ENCODE peak calls at places on chromosomes 12 and 14, in ten cellular contexts. N, G, L, P, U, A, H, W, B and I are unnamed samples.

GRCh38 chr12:105538880-105539279 is 208.4 kb downstream of the C12orf75 start:
- DNase-seq in N (no peak), G (peak), L (no peak), P (peak), U (peak), A (no peak), H (no peak), W (no peak), B (no peak), I (no peak)

GRCh38 chr12:1279050-1279449 is 288.0 kb downstream of the ERC1 start:
- DNase-seq in N (no peak), G (no peak), L (no peak), P (no peak), U (peak), A (no peak), H (no peak), W (no peak), B (no peak), I (no peak)

GRCh38 chr12:77239617-77240016 is 174.2 kb upstream of the E2F7 start:
- DNase-seq in N (no peak), G (no peak), L (no peak), P (no peak), U (no peak), A (peak), H (no peak), W (no peak), B (no peak), I (no peak)

GRCh38 chr12:111173391-111174282 is 195.3 kb downstream of the PHETA1 start:
- DNase-seq in N (no peak), G (no peak), L (no peak), P (no peak), U (no peak), A (no peak), H (no peak), W (no peak), B (no peak), I (no peak)

GRCh38 chr12:105523164-105524057 is 192.9 kb downstream of the C12orf75 start:
- DNase-seq in N (no peak), G (peak), L (peak), P (peak), U (peak), A (peak), H (peak), W (peak), B (peak), I (no peak)

GRCh38 chr12:11696084-11696483 is 46.6 kb downstream of the ETV6 start:
- DNase-seq in N (no peak), G (no peak), L (no peak), P (no peak), U (no peak), A (no peak), H (no peak), W (no peak), B (no peak), I (no peak)

GRCh38 chr12:15364221-15365170 is 42.2 kb downstream of the PTPRO start:
- DNase-seq in N (no peak), G (peak), L (peak), P (peak), U (peak), A (peak), H (no peak), W (no peak), B (no peak), I (no peak)

GRCh38 chr14:38389666-38390065 is 133.8 kb upstream of the CLEC14A start:
- DNase-seq in N (no peak), G (peak), L (no peak), P (peak), U (peak), A (no peak), H (no peak), W (peak), B (no peak), I (no peak)

GRCh38 chr12:122939151-122939550 is 27.1 kb downstream of the ABCB9 start:
- DNase-seq in N (no peak), G (no peak), L (no peak), P (no peak), U (no peak), A (no peak), H (no peak), W (no peak), B (no peak), I (no peak)

GRCh38 chr14:22479132-22479531 is 109.9 kb downstream of the DAD1 start:
- DNase-seq in N (no peak), G (no peak), L (no peak), P (no peak), U (no peak), A (no peak), H (no peak), W (no peak), B (no peak), I (no peak)

GRCh38 chr12:5549011-5549410 is 117.1 kb downstream of the NTF3 start:
- DNase-seq in N (no peak), G (no peak), L (no peak), P (no peak), U (no peak), A (no peak), H (no peak), W (no peak), B (no peak), I (no peak)

GRCh38 chr12:84738481-84738972 is 174.1 kb downstream of the SLC6A15 start:
- DNase-seq in N (no peak), G (peak), L (no peak), P (peak), U (no peak), A (peak), H (peak), W (peak), B (no peak), I (no peak)

GRCh38 chr14:74015178-74015577 is 3.9 kb downstream of the ENTPD5 start:
- DNase-seq in N (no peak), G (no peak), L (no peak), P (no peak), U (no peak), A (no peak), H (no peak), W (no peak), B (no peak), I (no peak)

GRCh38 chr12:116666305-116666673 is 71.6 kb downstream of the SPRING1 start:
- DNase-seq in N (no peak), G (no peak), L (no peak), P (no peak), U (no peak), A (no peak), H (no peak), W (no peak), B (no peak), I (no peak)

GRCh38 chr12:53050426-53051057 is 677 bp downstream of the TNS2 start:
- DNase-seq in N (no peak), G (no peak), L (no peak), P (no peak), U (no peak), A (no peak), H (no peak), W (no peak), B (peak), I (no peak)
- H3K4me3 ChIP-seq in N (no peak), G (peak), L (peak), P (peak), U (peak), A (no peak), H (peak), W (peak), B (peak), I (peak)

DNA sequence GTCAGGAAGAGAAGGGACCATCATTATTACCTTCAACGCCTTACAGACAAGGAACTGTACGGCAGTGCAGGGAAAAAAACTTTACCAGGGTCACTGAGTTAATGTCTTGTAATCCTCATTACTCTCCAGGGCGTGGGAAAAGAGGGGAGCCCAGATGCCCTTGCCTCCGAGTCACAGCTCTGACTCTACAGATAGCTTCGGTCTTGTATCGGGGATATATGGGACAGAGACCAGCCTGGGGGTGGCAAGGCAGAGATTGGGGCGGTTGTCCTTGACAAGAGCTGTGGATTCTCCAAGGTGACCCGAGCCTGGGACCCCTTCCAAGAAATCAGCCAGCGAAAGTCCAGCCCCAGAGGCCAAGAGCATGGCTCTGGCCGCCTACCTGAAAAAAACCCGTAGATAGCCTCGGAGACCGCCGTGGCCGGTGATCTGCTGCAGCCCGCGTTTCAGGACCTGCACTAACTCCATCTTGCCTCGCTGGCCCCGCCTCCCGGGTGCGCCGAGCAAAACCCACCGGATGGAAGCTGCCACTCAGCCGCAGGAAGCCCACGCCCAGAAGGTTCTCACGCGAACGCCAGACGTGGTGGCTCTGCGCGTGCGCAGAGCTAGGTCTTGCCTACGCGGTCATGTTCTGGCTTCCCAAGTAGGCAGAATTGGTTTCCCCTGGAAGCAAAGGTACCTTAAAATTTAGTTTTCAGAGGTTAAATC is at the start of gene NDUFA12:
- DNase-seq in N (peak), G (peak), L (peak), P (peak), U (peak), A (peak), H (peak), W (peak), B (peak), I (peak)
- TF ChIP-seq CTCF in N (no peak), G (no peak), L (no peak), P (no peak), U (no peak), A (no peak), H (no peak), W (no peak), B (no peak), I (no peak)

GRCh38 chr14:97655169-97655948 is 858.2 kb downstream of the VRK1 start:
- DNase-seq in N (no peak), G (no peak), L (no peak), P (no peak), U (no peak), A (no peak), H (no peak), W (no peak), B (no peak), I (no peak)
- H3K4me3 ChIP-seq in N (no peak), G (no peak), L (no peak), P (no peak), U (no peak), A (no peak), H (no peak), W (no peak), B (no peak), I (no peak)

DNA sequence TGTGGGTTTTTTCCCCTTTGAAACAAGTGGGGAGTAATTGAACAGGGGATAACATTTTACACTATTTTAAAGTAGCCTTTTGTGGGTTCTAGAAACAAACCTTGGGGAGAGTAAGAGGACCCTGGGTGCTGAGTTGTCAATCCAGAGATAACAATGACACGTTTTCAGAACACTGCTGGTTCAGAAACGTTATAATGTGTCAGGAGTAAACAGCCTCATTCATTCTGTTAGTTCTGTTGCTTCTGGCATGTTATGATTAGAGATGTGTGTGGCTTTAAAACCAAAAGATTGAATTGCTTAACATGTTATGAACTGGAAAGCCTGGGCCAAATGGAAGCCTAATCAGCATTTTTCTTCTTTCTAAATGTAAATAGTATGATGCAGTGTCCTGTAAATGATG is 680.5 kb upstream of the NOVA1 start:
- DNase-seq in N (no peak), G (no peak), L (no peak), P (no peak), U (no peak), A (no peak), H (no peak), W (no peak), B (no peak), I (no peak)
- TF ChIP-seq CTCF in N (no peak), G (no peak), L (no peak), P (no peak), U (no peak), A (no peak), H (no peak), W (no peak), B (no peak), I (no peak)

GRCh38 chr14:68683326-68683725 is 109.5 kb downstream of the ZFP36L1 start:
- DNase-seq in N (no peak), G (no peak), L (no peak), P (peak), U (peak), A (no peak), H (peak), W (no peak), B (no peak), I (no peak)
- H3K4me3 ChIP-seq in N (no peak), G (no peak), L (no peak), P (no peak), U (no peak), A (no peak), H (no peak), W (no peak), B (no peak), I (no peak)

GRCh38 chr12:102120564-102120873 is 536 bp downstream of the PARPBP start:
- DNase-seq in N (no peak), G (no peak), L (no peak), P (no peak), U (no peak), A (no peak), H (no peak), W (no peak), B (no peak), I (peak)

GRCh38 chr12:102116392-102116791 is 3.5 kb downstream of the NUP37 start:
- DNase-seq in N (no peak), G (no peak), L (no peak), P (no peak), U (no peak), A (no peak), H (no peak), W (no peak), B (no peak), I (no peak)

GRCh38 chr12:102120886-102121285 is 903 bp downstream of the PARPBP start:
- DNase-seq in N (no peak), G (peak), L (no peak), P (peak), U (peak), A (peak), H (peak), W (no peak), B (no peak), I (no peak)

GRCh38 chr12:102118874-102119273 is 1.0 kb downstream of the NUP37 start:
- DNase-seq in N (no peak), G (no peak), L (no peak), P (no peak), U (no peak), A (no peak), H (no peak), W (no peak), B (no peak), I (no peak)

GRCh38 chr12:102119674-102120563 is at the start of the genes NUP37 and PARPBP:
- DNase-seq in N (peak), G (peak), L (peak), P (peak), U (peak), A (peak), H (peak), W (peak), B (peak), I (peak)
- TF ChIP-seq CTCF in N (no peak), G (no peak), L (no peak), P (no peak), U (no peak), A (no peak), H (peak), W (peak), B (peak), I (no peak)

DNA sequence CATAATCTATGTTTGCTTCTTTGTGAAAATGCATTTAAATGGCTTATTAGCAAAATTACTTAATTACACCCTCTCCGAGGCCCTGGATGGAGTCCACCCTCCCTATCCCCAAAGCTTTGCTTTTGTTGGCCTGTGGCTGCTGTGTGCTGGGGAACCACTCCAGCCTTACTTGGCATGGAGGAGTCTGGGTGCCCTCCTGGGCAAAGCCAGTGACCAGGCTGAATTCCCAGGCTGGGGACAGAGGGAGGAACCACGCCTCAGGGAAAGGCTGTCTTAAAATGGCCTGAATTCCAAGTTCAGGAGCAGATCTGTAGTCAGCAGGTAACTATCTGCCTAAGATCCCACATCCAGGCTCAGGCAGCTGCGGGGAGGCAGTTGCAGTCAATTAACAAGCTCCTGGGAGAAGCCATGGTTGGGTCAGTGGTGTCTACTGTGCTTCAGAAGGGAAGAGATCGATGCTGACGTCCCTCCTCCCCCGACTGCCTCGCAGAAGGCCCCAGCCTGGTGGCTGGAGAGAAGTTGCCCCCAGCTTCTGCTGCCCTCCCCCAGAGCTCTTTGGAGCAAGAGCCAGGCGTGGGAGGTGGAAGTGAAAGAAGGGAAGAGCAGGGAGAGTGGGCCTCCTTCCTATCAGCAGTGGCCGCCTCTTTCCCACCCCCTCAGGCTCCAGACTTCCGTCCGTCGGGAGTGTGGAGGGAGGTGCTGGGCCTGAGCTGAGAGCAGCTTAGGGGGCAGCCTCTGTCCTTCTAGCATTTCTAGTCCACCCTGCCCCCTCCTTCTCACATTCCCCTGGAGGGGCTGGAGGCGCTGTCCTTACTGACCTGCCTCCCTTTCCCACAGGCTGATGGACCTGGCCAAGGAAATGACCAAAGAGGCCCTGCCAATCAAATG is 11.3 kb downstream of the VASH1 start:
- DNase-seq in N (no peak), G (peak), L (no peak), P (peak), U (peak), A (no peak), H (peak), W (no peak), B (peak), I (no peak)
- H3K4me3 ChIP-seq in N (no peak), G (no peak), L (no peak), P (no peak), U (no peak), A (no peak), H (no peak), W (no peak), B (no peak), I (no peak)

DNA sequence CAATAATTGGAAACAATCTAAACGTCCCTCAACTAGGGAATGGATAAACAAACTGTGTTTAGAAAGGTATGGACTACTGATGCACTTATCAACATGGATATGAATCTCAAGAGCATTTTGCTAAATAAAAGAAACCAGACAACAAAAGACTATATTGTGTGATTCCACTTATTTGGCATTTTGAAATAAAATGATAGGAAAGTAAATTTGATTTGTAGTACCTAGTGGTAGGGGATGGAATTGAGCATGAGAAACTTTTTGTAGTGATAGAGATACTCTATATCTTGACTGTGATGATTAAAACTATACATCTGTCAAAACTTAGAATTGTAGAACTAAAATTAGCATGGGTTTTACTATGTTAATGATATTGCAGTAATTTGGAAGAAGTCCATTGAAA is 87.1 kb downstream of the ARID2 start:
- DNase-seq in N (no peak), G (no peak), L (no peak), P (no peak), U (no peak), A (no peak), H (no peak), W (no peak), B (no peak), I (no peak)
- TF ChIP-seq CTCF in N (no peak), G (no peak), L (no peak), P (no peak), U (peak), A (no peak), H (no peak), W (no peak), B (no peak), I (no peak)

DNA sequence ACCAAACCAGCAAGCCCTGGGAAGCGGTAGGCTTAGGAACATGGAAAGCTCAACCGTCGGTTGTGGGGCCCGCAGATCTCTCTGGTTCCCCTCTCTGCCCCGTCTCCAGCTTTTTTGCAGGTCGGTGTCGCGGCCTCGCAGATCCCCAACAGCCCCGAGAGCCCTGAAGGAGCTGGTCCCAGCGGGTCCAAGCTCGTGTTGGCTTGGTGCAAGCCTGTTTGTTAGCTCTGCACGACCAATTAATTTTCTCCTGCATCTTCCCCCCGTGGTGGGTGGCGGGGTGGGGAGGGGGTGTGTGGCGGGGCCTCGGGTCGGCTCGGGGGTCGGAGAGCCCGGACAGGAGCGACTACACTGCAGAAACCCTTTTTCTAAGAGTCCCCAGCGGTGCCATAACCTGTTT is 449 bp upstream of the SLC24A4 start:
- DNase-seq in N (no peak), G (no peak), L (no peak), P (no peak), U (no peak), A (no peak), H (no peak), W (no peak), B (no peak), I (no peak)
- H3K4me3 ChIP-seq in N (no peak), G (no peak), L (no peak), P (no peak), U (no peak), A (no peak), H (no peak), W (no peak), B (peak), I (no peak)

DNA sequence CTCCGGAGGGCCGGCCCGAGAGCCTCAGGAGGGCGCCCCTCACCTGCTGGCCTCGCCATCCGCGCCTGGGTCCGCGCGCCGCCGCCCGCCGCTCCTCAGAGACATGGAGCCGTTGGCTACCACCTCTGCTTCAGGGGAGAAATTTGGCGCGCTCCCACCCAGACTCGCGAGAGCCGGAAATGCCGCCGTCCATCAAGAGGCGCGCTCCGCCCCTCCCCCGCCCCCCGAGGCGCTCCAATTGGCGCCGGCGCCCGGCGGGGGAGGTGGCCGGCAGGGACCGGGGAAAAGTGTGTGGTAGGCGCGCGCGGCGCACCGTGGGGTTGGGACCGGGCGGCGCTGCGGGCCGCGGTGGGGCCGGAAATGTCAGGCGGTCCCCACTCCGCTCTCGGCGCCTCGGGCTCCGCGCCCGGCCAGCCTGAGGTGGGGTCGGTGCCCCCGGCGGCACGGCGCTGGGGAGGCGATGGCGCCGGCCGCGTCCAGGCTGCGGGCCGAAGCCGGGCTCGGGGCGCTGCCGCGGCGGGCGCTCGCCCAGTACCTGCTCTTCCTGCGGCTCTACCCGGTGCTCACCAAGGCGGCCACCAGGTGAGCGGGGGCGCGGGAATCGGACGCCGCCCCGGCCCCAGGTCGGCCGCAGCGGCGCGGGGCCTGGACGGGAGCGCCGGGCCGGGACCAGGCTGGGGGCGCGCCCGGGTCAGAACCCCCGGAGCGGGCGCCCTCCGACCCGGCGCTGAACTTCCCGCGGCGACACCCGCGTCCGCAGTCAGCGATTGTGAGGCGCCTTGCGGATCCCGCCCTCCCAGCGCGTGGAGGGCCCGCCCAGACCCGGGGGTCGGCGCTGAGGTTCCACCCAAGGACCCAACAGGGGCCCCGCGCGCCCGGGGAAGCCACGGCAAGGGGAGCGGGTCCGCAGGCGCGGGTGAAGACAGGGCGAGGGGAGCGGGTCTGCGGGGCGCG is at the start of the genes POLE and PXMP2:
- DNase-seq in N (peak), G (peak), L (peak), P (peak), U (peak), A (peak), H (peak), W (peak), B (peak), I (no peak)
- TF ChIP-seq CTCF in N (no peak), G (no peak), L (no peak), P (no peak), U (no peak), A (no peak), H (no peak), W (no peak), B (peak), I (no peak)